ENCODE peak calls at places on chromosomes 11 and 22, in four cellular contexts. One of them, this sample, is unnamed.

GRCh38 chr11:62889484-62890437 is 9.1 kb downstream of the SLC3A2 start:
- DNase-seq in stimulated activated CD8-positive, alpha-beta memory T cell treated with anti-CD3 and anti-CD28 coated beads, Interleukin-4, amount 100 ng/mL, for 1 hour: no peak
- DNase-seq in H54: no peak
- DNase-seq in Ammon's horn: no peak
- DNase-seq in this sample: no peak

GRCh38 chr11:9280655-9281301 is 15.6 kb upstream of the DENND5A start:
- DNase-seq in stimulated activated CD8-positive, alpha-beta memory T cell treated with anti-CD3 and anti-CD28 coated beads, Interleukin-4, amount 100 ng/mL, for 1 hour: no peak
- DNase-seq in H54: no peak
- DNase-seq in Ammon's horn: peak
- DNase-seq in this sample: peak

GRCh38 chr11:18588297-18589252 is at the start of gene UEVLD:
- DNase-seq in stimulated activated CD8-positive, alpha-beta memory T cell treated with anti-CD3 and anti-CD28 coated beads, Interleukin-4, amount 100 ng/mL, for 1 hour: peak
- DNase-seq in H54: peak
- DNase-seq in Ammon's horn: peak
- DNase-seq in this sample: peak

GRCh38 chr11:62392944-62393628 is 25.7 kb upstream of the SCGB1A1 start:
- DNase-seq in stimulated activated CD8-positive, alpha-beta memory T cell treated with anti-CD3 and anti-CD28 coated beads, Interleukin-4, amount 100 ng/mL, for 1 hour: no peak
- DNase-seq in H54: no peak
- DNase-seq in Ammon's horn: no peak
- DNase-seq in this sample: peak

GRCh38 chr11:7973011-7973410 is 7.8 kb upstream of the NLRP10 start:
- DNase-seq in stimulated activated CD8-positive, alpha-beta memory T cell treated with anti-CD3 and anti-CD28 coated beads, Interleukin-4, amount 100 ng/mL, for 1 hour: no peak
- DNase-seq in H54: no peak
- DNase-seq in Ammon's horn: no peak
- DNase-seq in this sample: no peak

GRCh38 chr11:47768090-47768620 is 1.0 kb upstream of the FNBP4 start:
- DNase-seq in stimulated activated CD8-positive, alpha-beta memory T cell treated with anti-CD3 and anti-CD28 coated beads, Interleukin-4, amount 100 ng/mL, for 1 hour: no peak
- DNase-seq in H54: peak
- DNase-seq in Ammon's horn: peak
- DNase-seq in this sample: no peak

GRCh38 chr11:43367382-43368178 is 8.9 kb downstream of the TTC17 start:
- DNase-seq in stimulated activated CD8-positive, alpha-beta memory T cell treated with anti-CD3 and anti-CD28 coated beads, Interleukin-4, amount 100 ng/mL, for 1 hour: no peak
- DNase-seq in H54: no peak
- DNase-seq in Ammon's horn: no peak
- DNase-seq in this sample: no peak

GRCh38 chr11:63814383-63814736 is 1.1 kb downstream of the SPINDOC start:
- DNase-seq in stimulated activated CD8-positive, alpha-beta memory T cell treated with anti-CD3 and anti-CD28 coated beads, Interleukin-4, amount 100 ng/mL, for 1 hour: no peak
- DNase-seq in H54: no peak
- DNase-seq in Ammon's horn: peak
- DNase-seq in this sample: no peak

GRCh38 chr22:19622061-19622441 is 92.3 kb upstream of the SEPTIN5 start:
- DNase-seq in stimulated activated CD8-positive, alpha-beta memory T cell treated with anti-CD3 and anti-CD28 coated beads, Interleukin-4, amount 100 ng/mL, for 1 hour: no peak
- DNase-seq in H54: no peak
- DNase-seq in Ammon's horn: no peak
- DNase-seq in this sample: peak

GRCh38 chr11:64558065-64558745 is 32.8 kb upstream of the SLC22A12 start:
- DNase-seq in stimulated activated CD8-positive, alpha-beta memory T cell treated with anti-CD3 and anti-CD28 coated beads, Interleukin-4, amount 100 ng/mL, for 1 hour: no peak
- DNase-seq in H54: no peak
- DNase-seq in Ammon's horn: no peak
- DNase-seq in this sample: no peak

GRCh38 chr11:23991140-23991539 is 505.7 kb upstream of the LUZP2 start:
- DNase-seq in stimulated activated CD8-positive, alpha-beta memory T cell treated with anti-CD3 and anti-CD28 coated beads, Interleukin-4, amount 100 ng/mL, for 1 hour: no peak
- DNase-seq in H54: no peak
- DNase-seq in Ammon's horn: no peak
- DNase-seq in this sample: no peak

GRCh38 chr11:2750601-2751522 is 51.1 kb upstream of the KCNQ1OT1 start:
- DNase-seq in stimulated activated CD8-positive, alpha-beta memory T cell treated with anti-CD3 and anti-CD28 coated beads, Interleukin-4, amount 100 ng/mL, for 1 hour: no peak
- DNase-seq in H54: no peak
- DNase-seq in Ammon's horn: peak
- DNase-seq in this sample: no peak

GRCh38 chr11:64203421-64204079 is 3.0 kb upstream of the FERMT3 start:
- DNase-seq in stimulated activated CD8-positive, alpha-beta memory T cell treated with anti-CD3 and anti-CD28 coated beads, Interleukin-4, amount 100 ng/mL, for 1 hour: no peak
- DNase-seq in H54: no peak
- DNase-seq in Ammon's horn: no peak
- DNase-seq in this sample: no peak

GRCh38 chr11:128474036-128474874 is 113.1 kb downstream of the ETS1 start:
- DNase-seq in stimulated activated CD8-positive, alpha-beta memory T cell treated with anti-CD3 and anti-CD28 coated beads, Interleukin-4, amount 100 ng/mL, for 1 hour: no peak
- DNase-seq in H54: no peak
- DNase-seq in Ammon's horn: no peak
- DNase-seq in this sample: no peak

GRCh38 chr11:578276-579035 is 2.2 kb downstream of the PHRF1 start:
- DNase-seq in stimulated activated CD8-positive, alpha-beta memory T cell treated with anti-CD3 and anti-CD28 coated beads, Interleukin-4, amount 100 ng/mL, for 1 hour: no peak
- DNase-seq in H54: no peak
- DNase-seq in Ammon's horn: no peak
- DNase-seq in this sample: no peak

GRCh38 chr11:8754241-8754640 is 71.6 kb downstream of the RPL27A start:
- DNase-seq in stimulated activated CD8-positive, alpha-beta memory T cell treated with anti-CD3 and anti-CD28 coated beads, Interleukin-4, amount 100 ng/mL, for 1 hour: no peak
- DNase-seq in H54: no peak
- DNase-seq in Ammon's horn: no peak
- DNase-seq in this sample: no peak

GRCh38 chr11:119093951-119094815 is 7.5 kb downstream of the DPAGT1 start:
- DNase-seq in stimulated activated CD8-positive, alpha-beta memory T cell treated with anti-CD3 and anti-CD28 coated beads, Interleukin-4, amount 100 ng/mL, for 1 hour: no peak
- DNase-seq in H54: no peak
- DNase-seq in Ammon's horn: peak
- DNase-seq in this sample: peak

GRCh38 chr11:16358726-16359125 is 2.4 kb upstream of the SOX6 start:
- DNase-seq in stimulated activated CD8-positive, alpha-beta memory T cell treated with anti-CD3 and anti-CD28 coated beads, Interleukin-4, amount 100 ng/mL, for 1 hour: no peak
- DNase-seq in H54: no peak
- DNase-seq in Ammon's horn: no peak
- DNase-seq in this sample: no peak

GRCh38 chr11:80855975-80856524 is 1415.2 kb upstream of the TENM4 start:
- DNase-seq in stimulated activated CD8-positive, alpha-beta memory T cell treated with anti-CD3 and anti-CD28 coated beads, Interleukin-4, amount 100 ng/mL, for 1 hour: no peak
- DNase-seq in H54: no peak
- DNase-seq in Ammon's horn: no peak
- DNase-seq in this sample: no peak

GRCh38 chr22:24516301-24516737 is 21.2 kb downstream of the UPB1 start:
- DNase-seq in stimulated activated CD8-positive, alpha-beta memory T cell treated with anti-CD3 and anti-CD28 coated beads, Interleukin-4, amount 100 ng/mL, for 1 hour: no peak
- DNase-seq in H54: peak
- DNase-seq in Ammon's horn: peak
- DNase-seq in this sample: peak

GRCh38 chr11:3885855-3886254 is 30.4 kb downstream of the STIM1 start:
- DNase-seq in stimulated activated CD8-positive, alpha-beta memory T cell treated with anti-CD3 and anti-CD28 coated beads, Interleukin-4, amount 100 ng/mL, for 1 hour: no peak
- DNase-seq in H54: no peak
- DNase-seq in Ammon's horn: no peak
- DNase-seq in this sample: no peak

GRCh38 chr11:2700415-2701211 is 819 bp upstream of the KCNQ1OT1 start:
- DNase-seq in stimulated activated CD8-positive, alpha-beta memory T cell treated with anti-CD3 and anti-CD28 coated beads, Interleukin-4, amount 100 ng/mL, for 1 hour: no peak
- DNase-seq in H54: peak
- DNase-seq in Ammon's horn: peak
- DNase-seq in this sample: peak

GRCh38 chr11:6210274-6210955 is 5.1 kb downstream of the C11orf42 start:
- DNase-seq in stimulated activated CD8-positive, alpha-beta memory T cell treated with anti-CD3 and anti-CD28 coated beads, Interleukin-4, amount 100 ng/mL, for 1 hour: no peak
- DNase-seq in H54: no peak
- DNase-seq in Ammon's horn: no peak
- DNase-seq in this sample: no peak

GRCh38 chr11:105673089-105673488 is 63.2 kb downstream of the GRIA4 start:
- DNase-seq in stimulated activated CD8-positive, alpha-beta memory T cell treated with anti-CD3 and anti-CD28 coated beads, Interleukin-4, amount 100 ng/mL, for 1 hour: no peak
- DNase-seq in H54: no peak
- DNase-seq in Ammon's horn: peak
- DNase-seq in this sample: no peak

GRCh38 chr22:45170001-45170466 is 6.3 kb downstream of the NUP50 start:
- DNase-seq in stimulated activated CD8-positive, alpha-beta memory T cell treated with anti-CD3 and anti-CD28 coated beads, Interleukin-4, amount 100 ng/mL, for 1 hour: no peak
- DNase-seq in H54: no peak
- DNase-seq in Ammon's horn: no peak
- DNase-seq in this sample: no peak

GRCh38 chr22:39115976-39116621 is 19.1 kb downstream of the APOBEC3H start:
- DNase-seq in stimulated activated CD8-positive, alpha-beta memory T cell treated with anti-CD3 and anti-CD28 coated beads, Interleukin-4, amount 100 ng/mL, for 1 hour: no peak
- DNase-seq in H54: no peak
- DNase-seq in Ammon's horn: no peak
- DNase-seq in this sample: no peak

GRCh38 chr11:67332081-67332691 is 21.2 kb downstream of the POLD4 start:
- DNase-seq in stimulated activated CD8-positive, alpha-beta memory T cell treated with anti-CD3 and anti-CD28 coated beads, Interleukin-4, amount 100 ng/mL, for 1 hour: no peak
- DNase-seq in H54: no peak
- DNase-seq in Ammon's horn: no peak
- DNase-seq in this sample: no peak

GRCh38 chr11:36349345-36350136 is 53.5 kb downstream of the PRR5L start:
- DNase-seq in stimulated activated CD8-positive, alpha-beta memory T cell treated with anti-CD3 and anti-CD28 coated beads, Interleukin-4, amount 100 ng/mL, for 1 hour: no peak
- DNase-seq in H54: no peak
- DNase-seq in Ammon's horn: no peak
- DNase-seq in this sample: no peak

GRCh38 chr11:29310016-29310415 is 706.8 kb downstream of the KCNA4 start:
- DNase-seq in stimulated activated CD8-positive, alpha-beta memory T cell treated with anti-CD3 and anti-CD28 coated beads, Interleukin-4, amount 100 ng/mL, for 1 hour: no peak
- DNase-seq in H54: no peak
- DNase-seq in Ammon's horn: no peak
- DNase-seq in this sample: no peak

GRCh38 chr11:72716291-72716690 is 35.9 kb downstream of the ARAP1 start:
- DNase-seq in stimulated activated CD8-positive, alpha-beta memory T cell treated with anti-CD3 and anti-CD28 coated beads, Interleukin-4, amount 100 ng/mL, for 1 hour: no peak
- DNase-seq in H54: no peak
- DNase-seq in Ammon's horn: peak
- DNase-seq in this sample: no peak

GRCh38 chr11:47216141-47216798 is 1.5 kb downstream of the DDB2 start:
- DNase-seq in stimulated activated CD8-positive, alpha-beta memory T cell treated with anti-CD3 and anti-CD28 coated beads, Interleukin-4, amount 100 ng/mL, for 1 hour: peak
- DNase-seq in H54: peak
- DNase-seq in Ammon's horn: peak
- DNase-seq in this sample: peak

GRCh38 chr11:102393272-102393730 is 46.3 kb downstream of the BIRC2 start:
- DNase-seq in stimulated activated CD8-positive, alpha-beta memory T cell treated with anti-CD3 and anti-CD28 coated beads, Interleukin-4, amount 100 ng/mL, for 1 hour: no peak
- DNase-seq in H54: no peak
- DNase-seq in Ammon's horn: no peak
- DNase-seq in this sample: no peak

GRCh38 chr22:28810839-28811491 is 10.6 kb upstream of the XBP1 start:
- DNase-seq in stimulated activated CD8-positive, alpha-beta memory T cell treated with anti-CD3 and anti-CD28 coated beads, Interleukin-4, amount 100 ng/mL, for 1 hour: peak
- DNase-seq in H54: no peak
- DNase-seq in Ammon's horn: peak
- DNase-seq in this sample: no peak

GRCh38 chr22:47375621-47376321 is 613.3 kb downstream of the TBC1D22A start:
- DNase-seq in stimulated activated CD8-positive, alpha-beta memory T cell treated with anti-CD3 and anti-CD28 coated beads, Interleukin-4, amount 100 ng/mL, for 1 hour: no peak
- DNase-seq in H54: no peak
- DNase-seq in Ammon's horn: no peak
- DNase-seq in this sample: no peak

GRCh38 chr22:32469799-32470212 is 4.8 kb upstream of the FBXO7 start:
- DNase-seq in stimulated activated CD8-positive, alpha-beta memory T cell treated with anti-CD3 and anti-CD28 coated beads, Interleukin-4, amount 100 ng/mL, for 1 hour: no peak
- DNase-seq in H54: peak
- DNase-seq in Ammon's horn: peak
- DNase-seq in this sample: no peak

GRCh38 chr11:73299751-73300150 is 8.3 kb upstream of the ARHGEF17 start:
- DNase-seq in stimulated activated CD8-positive, alpha-beta memory T cell treated with anti-CD3 and anti-CD28 coated beads, Interleukin-4, amount 100 ng/mL, for 1 hour: no peak
- DNase-seq in H54: no peak
- DNase-seq in Ammon's horn: no peak
- DNase-seq in this sample: no peak

GRCh38 chr11:102733232-102733875 is 8.6 kb upstream of the MMP8 start:
- DNase-seq in stimulated activated CD8-positive, alpha-beta memory T cell treated with anti-CD3 and anti-CD28 coated beads, Interleukin-4, amount 100 ng/mL, for 1 hour: no peak
- DNase-seq in H54: peak
- DNase-seq in Ammon's horn: peak
- DNase-seq in this sample: peak

GRCh38 chr11:33892906-33893594 is 1.2 kb upstream of the LMO2 start:
- DNase-seq in stimulated activated CD8-positive, alpha-beta memory T cell treated with anti-CD3 and anti-CD28 coated beads, Interleukin-4, amount 100 ng/mL, for 1 hour: no peak
- DNase-seq in H54: no peak
- DNase-seq in Ammon's horn: no peak
- DNase-seq in this sample: no peak

GRCh38 chr11:28756977-28757376 is 648.8 kb downstream of the METTL15 start:
- DNase-seq in stimulated activated CD8-positive, alpha-beta memory T cell treated with anti-CD3 and anti-CD28 coated beads, Interleukin-4, amount 100 ng/mL, for 1 hour: no peak
- DNase-seq in H54: peak
- DNase-seq in Ammon's horn: no peak
- DNase-seq in this sample: no peak

GRCh38 chr11:92843455-92843854 is 126.0 kb upstream of the MTNR1B start:
- DNase-seq in stimulated activated CD8-positive, alpha-beta memory T cell treated with anti-CD3 and anti-CD28 coated beads, Interleukin-4, amount 100 ng/mL, for 1 hour: no peak
- DNase-seq in H54: no peak
- DNase-seq in Ammon's horn: no peak
- DNase-seq in this sample: no peak

This sample was measured in GM13977.